ENCODE peak calls at places on chromosomes 4 and X, in four cellular contexts. C, A, R and S are unnamed samples.

GRCh38 chr4:3783691-3784306 is 17.6 kb downstream of the ADRA2C start:
- DNase-seq in R (no peak), C (no peak), A (no peak), S (no peak)

GRCh38 chrX:39477438-39478120 is 620.2 kb downstream of the BCOR start:
- DNase-seq in A (no peak), C (no peak), R (no peak), S (peak; percentile 79)

GRCh38 chrX:13430136-13430827 is 110.4 kb upstream of the ATXN3L start:
- DNase-seq in A (no peak), R (no peak), C (no peak), S (no peak)

GRCh38 chrX:69298466-69299140 is 133.3 kb upstream of the PJA1 start:
- DNase-seq in R (no peak), C (no peak), A (no peak), S (no peak)

GRCh38 chrX:30593435-30594200 is 16.1 kb upstream of the TASL start:
- DNase-seq in A (no peak), R (no peak), C (peak; percentile 38), S (no peak)

GRCh38 chrX:29652484-29652883 is 562.9 kb upstream of the MAGEB2 start:
- DNase-seq in A (no peak), C (no peak), R (no peak), S (no peak)

GRCh38 chr4:150593996-150594395 is 12.0 kb downstream of the MAB21L2 start:
- DNase-seq in C (no peak), A (no peak), R (no peak), S (no peak)

GRCh38 chr4:8115916-8116315 is 42.7 kb downstream of the ABLIM2 start:
- DNase-seq in A (no peak), R (no peak), C (no peak), S (no peak)

GRCh38 chr4:38762560-38762959 is 20.2 kb downstream of the TLR10 start:
- DNase-seq in A (no peak), C (no peak), R (no peak), S (no peak)

GRCh38 chr4:173257732-173258717 is 76.1 kb downstream of the HMGB2 start:
- DNase-seq in R (peak; percentile 64), A (peak; percentile 72), C (peak; percentile 63), S (peak; percentile 46)

GRCh38 chr4:6269651-6270511 is at the start of gene WFS1:
- DNase-seq in A (peak; percentile 100), R (peak; percentile 99), C (peak; percentile 94), S (peak; percentile 99)

GRCh38 chrX:97638621-97639020 is 754.9 kb downstream of the RPA4 start:
- DNase-seq in R (no peak), C (no peak), A (no peak), S (no peak)

GRCh38 chr4:1591107-1591506 is 93.0 kb downstream of the FAM53A start:
- DNase-seq in R (no peak), C (no peak), A (no peak), S (no peak)

GRCh38 chr4:124947622-124948265 is 235.2 kb upstream of the ANKRD50 start:
- DNase-seq in R (no peak), A (no peak), C (no peak), S (no peak)

GRCh38 chr4:85824166-85824945 is 349.4 kb downstream of the ARHGAP24 start:
- DNase-seq in C (no peak), A (no peak), R (no peak), S (no peak)

GRCh38 chrX:13652256-13653021 is 502 bp upstream of the TCEANC start:
- DNase-seq in A (no peak), C (peak; percentile 13), R (no peak), S (no peak)

GRCh38 chrX:49137492-49137891 is 14.0 kb upstream of the GPKOW start:
- DNase-seq in A (no peak), R (no peak), C (no peak), S (peak; percentile 17)

DNA sequence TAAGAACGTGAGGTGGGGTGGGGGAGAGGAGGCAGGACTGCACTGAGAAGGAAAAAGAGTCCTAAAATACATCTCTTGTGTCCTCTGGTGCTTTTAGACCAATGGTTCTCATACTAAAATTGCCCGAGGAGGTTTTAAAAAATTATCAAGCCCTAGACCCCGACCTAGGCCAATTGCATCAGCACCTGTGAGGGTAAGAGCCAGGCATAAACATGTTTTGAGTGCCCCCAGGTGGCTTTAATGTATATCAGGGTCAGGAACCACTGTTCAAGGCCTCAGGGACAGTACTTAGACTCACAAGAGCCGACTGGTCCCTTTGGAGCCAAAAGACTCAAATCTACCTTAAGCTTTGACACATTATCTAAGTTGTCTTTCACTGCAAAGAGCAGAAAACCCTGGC is 37.5 kb upstream of the TMEM150C start:
- DNase-seq in R (no peak), A (no peak), C (peak; percentile 1), S (no peak)
- TF ChIP-seq CTCF in R (no peak), A (no peak), C (peak; percentile 19), S (no peak)

GRCh38 chrX:129749069-129749468 is 10.3 kb downstream of the XPNPEP2 start:
- DNase-seq in C (no peak), R (no peak), A (no peak), S (no peak)

GRCh38 chrX:129755779-129756650 is 17.2 kb downstream of the XPNPEP2 start:
- DNase-seq in R (no peak), C (no peak), A (no peak), S (no peak)

GRCh38 chrX:129759576-129760061 is 20.1 kb upstream of the SASH3 start:
- DNase-seq in C (no peak), R (peak; percentile 27), A (no peak), S (no peak)

GRCh38 chrX:129750971-129751370 is 12.2 kb downstream of the XPNPEP2 start:
- DNase-seq in C (no peak), R (no peak), A (no peak), S (no peak)

GRCh38 chrX:129754266-129755024 is 15.7 kb downstream of the XPNPEP2 start:
- DNase-seq in C (no peak), R (no peak), A (no peak), S (no peak)
- H3K4me1 ChIP-seq in C (peaks cover 5% of the 10 kb centered on the region), R (no peaks in the 10 kb centered on the region), A (no peaks in the 10 kb centered on the region), S (peaks cover 6% of the 10 kb centered on the region)

GRCh38 chrX:111131572-111131971 is 35.6 kb downstream of the PAK3 start:
- DNase-seq in C (no peak), R (no peak), A (no peak), S (no peak)
- H3K27ac ChIP-seq in C (no peak overlapping the region), R (no peak overlapping the region), A (no peak overlapping the region), S (no peak overlapping the region)

DNA sequence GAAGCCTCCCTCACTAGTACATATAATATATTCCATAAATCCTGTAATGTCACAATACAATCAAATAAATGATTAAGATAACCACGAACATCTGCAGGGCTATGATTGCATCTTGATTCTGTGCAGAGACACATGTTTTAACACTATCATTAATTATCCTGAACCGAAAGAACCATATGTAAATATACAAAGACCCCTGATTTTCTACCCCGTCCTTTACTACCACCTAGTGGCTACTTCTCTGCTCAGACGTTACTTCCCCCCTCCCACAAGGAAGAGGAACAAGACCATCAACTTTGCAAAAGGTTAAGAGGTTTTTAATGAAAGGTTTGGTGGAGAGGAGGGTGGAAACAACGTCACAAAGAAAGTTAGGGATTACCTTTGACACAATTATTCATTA is 134.0 kb downstream of the COL4A6 start:
- DNase-seq in R (no peak), C (no peak), A (no peak), S (no peak)
- TF ChIP-seq CTCF in R (peak; percentile 13), C (peak; percentile 34), A (no peak), S (peak; percentile 42)